ENCODE peak calls at places on chromosomes 5 and 9, in ten cellular contexts. One of them, this sample, is unnamed.

GRCh38 chr5:6772886-6773285 is 59.7 kb downstream of the TENT4A start:
- DNase-seq in effector memory CD4-positive, alpha-beta T cell: no peak
- DNase-seq in astrocyte of the spinal cord: no peak
- DNase-seq in sciatic nerve: no peak
- DNase-seq in activated CD4-positive, alpha-beta T cell treated with anti-CD3 and anti-CD28 coated beads for 24 hours: no peak
- DNase-seq in brain microvascular endothelial cell: no peak
- DNase-seq in GM03348: no peak
- DNase-seq in cardiac septum: no peak
- DNase-seq in kidney tubule cell: no peak
- DNase-seq in psoas muscle: no peak
- DNase-seq in this sample: no peak

GRCh38 chr9:127058645-127059021 is 63.8 kb downstream of the ANGPTL2 start:
- DNase-seq in effector memory CD4-positive, alpha-beta T cell: no peak
- DNase-seq in astrocyte of the spinal cord: no peak
- DNase-seq in sciatic nerve: no peak
- DNase-seq in activated CD4-positive, alpha-beta T cell treated with anti-CD3 and anti-CD28 coated beads for 24 hours: no peak
- DNase-seq in brain microvascular endothelial cell: no peak
- DNase-seq in GM03348: no peak
- DNase-seq in cardiac septum: no peak
- DNase-seq in kidney tubule cell: no peak
- DNase-seq in psoas muscle: no peak
- DNase-seq in this sample: no peak

GRCh38 chr5:140870221-140871201 is 1.8 kb downstream of the PCDHA11 start:
- DNase-seq in effector memory CD4-positive, alpha-beta T cell: no peak
- DNase-seq in astrocyte of the spinal cord: no peak
- DNase-seq in sciatic nerve: no peak
- DNase-seq in activated CD4-positive, alpha-beta T cell treated with anti-CD3 and anti-CD28 coated beads for 24 hours: no peak
- DNase-seq in brain microvascular endothelial cell: no peak
- DNase-seq in GM03348: no peak
- DNase-seq in cardiac septum: no peak
- DNase-seq in kidney tubule cell: no peak
- DNase-seq in psoas muscle: no peak
- DNase-seq in this sample: no peak

GRCh38 chr5:147248584-147248983 is 13.8 kb downstream of the STK32A start:
- DNase-seq in effector memory CD4-positive, alpha-beta T cell: no peak
- DNase-seq in astrocyte of the spinal cord: no peak
- DNase-seq in sciatic nerve: no peak
- DNase-seq in activated CD4-positive, alpha-beta T cell treated with anti-CD3 and anti-CD28 coated beads for 24 hours: no peak
- DNase-seq in brain microvascular endothelial cell: no peak
- DNase-seq in GM03348: no peak
- DNase-seq in cardiac septum: no peak
- DNase-seq in kidney tubule cell: no peak
- DNase-seq in psoas muscle: no peak
- DNase-seq in this sample: no peak

GRCh38 chr5:141734501-141735231 is 52.6 kb upstream of the ARAP3 start:
- DNase-seq in effector memory CD4-positive, alpha-beta T cell: no peak
- DNase-seq in astrocyte of the spinal cord: peak
- DNase-seq in sciatic nerve: no peak
- DNase-seq in activated CD4-positive, alpha-beta T cell treated with anti-CD3 and anti-CD28 coated beads for 24 hours: peak
- DNase-seq in brain microvascular endothelial cell: peak
- DNase-seq in GM03348: peak
- DNase-seq in cardiac septum: no peak
- DNase-seq in kidney tubule cell: peak
- DNase-seq in psoas muscle: no peak
- DNase-seq in this sample: no peak

GRCh38 chr9:108207611-108208051 is 648.2 kb downstream of the ACTL7B start:
- DNase-seq in effector memory CD4-positive, alpha-beta T cell: no peak
- DNase-seq in astrocyte of the spinal cord: peak
- DNase-seq in sciatic nerve: no peak
- DNase-seq in activated CD4-positive, alpha-beta T cell treated with anti-CD3 and anti-CD28 coated beads for 24 hours: no peak
- DNase-seq in brain microvascular endothelial cell: no peak
- DNase-seq in GM03348: peak
- DNase-seq in cardiac septum: no peak
- DNase-seq in kidney tubule cell: no peak
- DNase-seq in psoas muscle: no peak
- DNase-seq in this sample: no peak

GRCh38 chr5:107487056-107487461 is 183.7 kb downstream of the EFNA5 start:
- DNase-seq in effector memory CD4-positive, alpha-beta T cell: no peak
- DNase-seq in astrocyte of the spinal cord: no peak
- DNase-seq in sciatic nerve: no peak
- DNase-seq in activated CD4-positive, alpha-beta T cell treated with anti-CD3 and anti-CD28 coated beads for 24 hours: no peak
- DNase-seq in brain microvascular endothelial cell: no peak
- DNase-seq in GM03348: no peak
- DNase-seq in cardiac septum: no peak
- DNase-seq in kidney tubule cell: no peak
- DNase-seq in psoas muscle: peak
- DNase-seq in this sample: no peak

GRCh38 chr5:131218392-131218791 is 45.5 kb upstream of the CDC42SE2 start:
- DNase-seq in effector memory CD4-positive, alpha-beta T cell: no peak
- DNase-seq in astrocyte of the spinal cord: peak
- DNase-seq in sciatic nerve: no peak
- DNase-seq in activated CD4-positive, alpha-beta T cell treated with anti-CD3 and anti-CD28 coated beads for 24 hours: no peak
- DNase-seq in brain microvascular endothelial cell: peak
- DNase-seq in GM03348: no peak
- DNase-seq in cardiac septum: no peak
- DNase-seq in kidney tubule cell: no peak
- DNase-seq in psoas muscle: no peak
- DNase-seq in this sample: no peak

GRCh38 chr5:146588331-146588730 is 72.3 kb upstream of the GPR151 start:
- DNase-seq in effector memory CD4-positive, alpha-beta T cell: no peak
- DNase-seq in astrocyte of the spinal cord: peak
- DNase-seq in sciatic nerve: no peak
- DNase-seq in activated CD4-positive, alpha-beta T cell treated with anti-CD3 and anti-CD28 coated beads for 24 hours: no peak
- DNase-seq in brain microvascular endothelial cell: no peak
- DNase-seq in GM03348: no peak
- DNase-seq in cardiac septum: no peak
- DNase-seq in kidney tubule cell: peak
- DNase-seq in psoas muscle: no peak
- DNase-seq in this sample: no peak

GRCh38 chr5:138336952-138337684 is 948 bp upstream of the FAM53C start:
- DNase-seq in effector memory CD4-positive, alpha-beta T cell: peak
- DNase-seq in astrocyte of the spinal cord: no peak
- DNase-seq in sciatic nerve: peak
- DNase-seq in activated CD4-positive, alpha-beta T cell treated with anti-CD3 and anti-CD28 coated beads for 24 hours: no peak
- DNase-seq in brain microvascular endothelial cell: peak
- DNase-seq in GM03348: peak
- DNase-seq in cardiac septum: peak
- DNase-seq in kidney tubule cell: no peak
- DNase-seq in psoas muscle: peak
- DNase-seq in this sample: no peak

GRCh38 chr9:124040935-124041816 is 29.6 kb downstream of the LHX2 start:
- DNase-seq in effector memory CD4-positive, alpha-beta T cell: no peak
- DNase-seq in astrocyte of the spinal cord: no peak
- DNase-seq in sciatic nerve: no peak
- DNase-seq in activated CD4-positive, alpha-beta T cell treated with anti-CD3 and anti-CD28 coated beads for 24 hours: no peak
- DNase-seq in brain microvascular endothelial cell: no peak
- DNase-seq in GM03348: peak
- DNase-seq in cardiac septum: no peak
- DNase-seq in kidney tubule cell: peak
- DNase-seq in psoas muscle: peak
- DNase-seq in this sample: peak

GRCh38 chr5:337565-338130 is 16.1 kb downstream of the AHRR start:
- DNase-seq in effector memory CD4-positive, alpha-beta T cell: no peak
- DNase-seq in astrocyte of the spinal cord: peak
- DNase-seq in sciatic nerve: no peak
- DNase-seq in activated CD4-positive, alpha-beta T cell treated with anti-CD3 and anti-CD28 coated beads for 24 hours: no peak
- DNase-seq in brain microvascular endothelial cell: peak
- DNase-seq in GM03348: no peak
- DNase-seq in cardiac septum: no peak
- DNase-seq in kidney tubule cell: peak
- DNase-seq in psoas muscle: no peak
- DNase-seq in this sample: no peak

GRCh38 chr9:23587433-23587832 is 238.6 kb downstream of the ELAVL2 start:
- DNase-seq in effector memory CD4-positive, alpha-beta T cell: no peak
- DNase-seq in astrocyte of the spinal cord: peak
- DNase-seq in sciatic nerve: peak
- DNase-seq in activated CD4-positive, alpha-beta T cell treated with anti-CD3 and anti-CD28 coated beads for 24 hours: no peak
- DNase-seq in brain microvascular endothelial cell: no peak
- DNase-seq in GM03348: no peak
- DNase-seq in cardiac septum: peak
- DNase-seq in kidney tubule cell: peak
- DNase-seq in psoas muscle: peak
- DNase-seq in this sample: no peak

GRCh38 chr9:123267481-123268239 is 726 bp downstream of the STRBP start:
- DNase-seq in effector memory CD4-positive, alpha-beta T cell: no peak
- DNase-seq in astrocyte of the spinal cord: no peak
- DNase-seq in sciatic nerve: peak
- DNase-seq in activated CD4-positive, alpha-beta T cell treated with anti-CD3 and anti-CD28 coated beads for 24 hours: peak
- DNase-seq in brain microvascular endothelial cell: no peak
- DNase-seq in GM03348: no peak
- DNase-seq in cardiac septum: no peak
- DNase-seq in kidney tubule cell: no peak
- DNase-seq in psoas muscle: peak
- DNase-seq in this sample: peak

GRCh38 chr5:147403659-147404640 is 105.9 kb downstream of the DPYSL3 start:
- DNase-seq in effector memory CD4-positive, alpha-beta T cell: no peak
- DNase-seq in astrocyte of the spinal cord: peak
- DNase-seq in sciatic nerve: peak
- DNase-seq in activated CD4-positive, alpha-beta T cell treated with anti-CD3 and anti-CD28 coated beads for 24 hours: no peak
- DNase-seq in brain microvascular endothelial cell: peak
- DNase-seq in GM03348: peak
- DNase-seq in cardiac septum: no peak
- DNase-seq in kidney tubule cell: peak
- DNase-seq in psoas muscle: peak
- DNase-seq in this sample: no peak

GRCh38 chr5:98839469-98840383 is 66.3 kb downstream of the RGMB start:
- DNase-seq in effector memory CD4-positive, alpha-beta T cell: no peak
- DNase-seq in astrocyte of the spinal cord: no peak
- DNase-seq in sciatic nerve: no peak
- DNase-seq in activated CD4-positive, alpha-beta T cell treated with anti-CD3 and anti-CD28 coated beads for 24 hours: no peak
- DNase-seq in brain microvascular endothelial cell: no peak
- DNase-seq in GM03348: peak
- DNase-seq in cardiac septum: no peak
- DNase-seq in kidney tubule cell: peak
- DNase-seq in psoas muscle: no peak
- DNase-seq in this sample: no peak

GRCh38 chr5:55331321-55331720 is 23.5 kb downstream of the MTREX start:
- DNase-seq in effector memory CD4-positive, alpha-beta T cell: no peak
- DNase-seq in astrocyte of the spinal cord: no peak
- DNase-seq in sciatic nerve: no peak
- DNase-seq in activated CD4-positive, alpha-beta T cell treated with anti-CD3 and anti-CD28 coated beads for 24 hours: no peak
- DNase-seq in brain microvascular endothelial cell: no peak
- DNase-seq in GM03348: no peak
- DNase-seq in cardiac septum: no peak
- DNase-seq in kidney tubule cell: no peak
- DNase-seq in psoas muscle: no peak
- DNase-seq in this sample: no peak

GRCh38 chr9:75064307-75065025 is 23.5 kb downstream of the NMRK1 start:
- DNase-seq in effector memory CD4-positive, alpha-beta T cell: no peak
- DNase-seq in astrocyte of the spinal cord: peak
- DNase-seq in sciatic nerve: no peak
- DNase-seq in activated CD4-positive, alpha-beta T cell treated with anti-CD3 and anti-CD28 coated beads for 24 hours: no peak
- DNase-seq in brain microvascular endothelial cell: no peak
- DNase-seq in GM03348: peak
- DNase-seq in cardiac septum: no peak
- DNase-seq in kidney tubule cell: peak
- DNase-seq in psoas muscle: no peak
- DNase-seq in this sample: no peak

GRCh38 chr5:40879163-40879942 is 29.9 kb upstream of the C7 start:
- DNase-seq in effector memory CD4-positive, alpha-beta T cell: no peak
- DNase-seq in astrocyte of the spinal cord: peak
- DNase-seq in sciatic nerve: no peak
- DNase-seq in activated CD4-positive, alpha-beta T cell treated with anti-CD3 and anti-CD28 coated beads for 24 hours: no peak
- DNase-seq in brain microvascular endothelial cell: no peak
- DNase-seq in GM03348: peak
- DNase-seq in cardiac septum: no peak
- DNase-seq in kidney tubule cell: peak
- DNase-seq in psoas muscle: no peak
- DNase-seq in this sample: no peak

GRCh38 chr9:37574996-37575395 is 1.2 kb downstream of the FBXO10 start:
- DNase-seq in effector memory CD4-positive, alpha-beta T cell: no peak
- DNase-seq in astrocyte of the spinal cord: peak
- DNase-seq in sciatic nerve: no peak
- DNase-seq in activated CD4-positive, alpha-beta T cell treated with anti-CD3 and anti-CD28 coated beads for 24 hours: no peak
- DNase-seq in brain microvascular endothelial cell: no peak
- DNase-seq in GM03348: no peak
- DNase-seq in cardiac septum: no peak
- DNase-seq in kidney tubule cell: no peak
- DNase-seq in psoas muscle: no peak
- DNase-seq in this sample: no peak

GRCh38 chr9:127137640-127138360 is 15.4 kb upstream of the ANGPTL2 start:
- DNase-seq in effector memory CD4-positive, alpha-beta T cell: no peak
- DNase-seq in astrocyte of the spinal cord: peak
- DNase-seq in sciatic nerve: no peak
- DNase-seq in activated CD4-positive, alpha-beta T cell treated with anti-CD3 and anti-CD28 coated beads for 24 hours: no peak
- DNase-seq in brain microvascular endothelial cell: no peak
- DNase-seq in GM03348: no peak
- DNase-seq in cardiac septum: no peak
- DNase-seq in kidney tubule cell: no peak
- DNase-seq in psoas muscle: no peak
- DNase-seq in this sample: no peak